ENCODE peak calls at places on chromosomes 4 and X, in seven cellular contexts. One of them, this sample, is unnamed.

GRCh38 chrX:79413009-79413408 is 45.9 kb upstream of the ITM2A start:
- DNase-seq in K562: peak
- DNase-seq in GM12892: no peak
- DNase-seq in HepG2: peak
- DNase-seq in H1: no peak
- DNase-seq in SK-N-SH: peak
- DNase-seq in GM12878: no peak
- DNase-seq in this sample: no peak

GRCh38 chr4:96776922-96777510 is 937.1 kb downstream of the PDHA2 start:
- DNase-seq in SK-N-SH: no peak
- DNase-seq in H1: no peak
- DNase-seq in HepG2: no peak
- DNase-seq in K562: no peak
- DNase-seq in GM12892: no peak
- DNase-seq in GM12878: no peak
- DNase-seq in this sample: no peak

GRCh38 chrX:82813671-82814078 is 694.4 kb upstream of the POU3F4 start:
- DNase-seq in H1: peak
- DNase-seq in SK-N-SH: no peak
- DNase-seq in HepG2: no peak
- DNase-seq in GM12878: no peak
- DNase-seq in K562: no peak
- DNase-seq in GM12892: no peak
- DNase-seq in this sample: no peak

GRCh38 chrX:119990409-119990994 is 47.0 kb upstream of the NKAP start:
- DNase-seq in GM12878: no peak
- DNase-seq in K562: no peak
- DNase-seq in GM12892: no peak
- DNase-seq in SK-N-SH: no peak
- DNase-seq in H1: no peak
- DNase-seq in HepG2: no peak
- DNase-seq in this sample: no peak

GRCh38 chr4:76545161-76545884 is 110.3 kb downstream of the SHROOM3 start:
- DNase-seq in H1: no peak
- DNase-seq in SK-N-SH: no peak
- DNase-seq in GM12878: no peak
- DNase-seq in GM12892: no peak
- DNase-seq in HepG2: no peak
- DNase-seq in K562: no peak
- DNase-seq in this sample: no peak

GRCh38 chrX:47814853-47815252 is 21.8 kb upstream of the ZNF81 start:
- DNase-seq in H1: no peak
- DNase-seq in GM12892: no peak
- DNase-seq in GM12878: no peak
- DNase-seq in K562: peak
- DNase-seq in HepG2: no peak
- DNase-seq in SK-N-SH: no peak
- DNase-seq in this sample: no peak

GRCh38 chrX:120664081-120664480 is 34.2 kb upstream of the C1GALT1C1 start:
- DNase-seq in GM12878: no peak
- DNase-seq in K562: peak
- DNase-seq in H1: no peak
- DNase-seq in SK-N-SH: no peak
- DNase-seq in HepG2: peak
- DNase-seq in GM12892: no peak
- DNase-seq in this sample: no peak

GRCh38 chr4:41178372-41179085 is 35.8 kb downstream of the APBB2 start:
- DNase-seq in H1: no peak
- DNase-seq in HepG2: no peak
- DNase-seq in GM12892: no peak
- DNase-seq in GM12878: no peak
- DNase-seq in K562: no peak
- DNase-seq in SK-N-SH: no peak
- DNase-seq in this sample: no peak

GRCh38 chr4:57191523-57192034 is 81.4 kb upstream of the IGFBP7 start:
- DNase-seq in GM12892: no peak
- DNase-seq in HepG2: no peak
- DNase-seq in K562: no peak
- DNase-seq in SK-N-SH: no peak
- DNase-seq in GM12878: no peak
- DNase-seq in H1: peak
- DNase-seq in this sample: no peak

DNA sequence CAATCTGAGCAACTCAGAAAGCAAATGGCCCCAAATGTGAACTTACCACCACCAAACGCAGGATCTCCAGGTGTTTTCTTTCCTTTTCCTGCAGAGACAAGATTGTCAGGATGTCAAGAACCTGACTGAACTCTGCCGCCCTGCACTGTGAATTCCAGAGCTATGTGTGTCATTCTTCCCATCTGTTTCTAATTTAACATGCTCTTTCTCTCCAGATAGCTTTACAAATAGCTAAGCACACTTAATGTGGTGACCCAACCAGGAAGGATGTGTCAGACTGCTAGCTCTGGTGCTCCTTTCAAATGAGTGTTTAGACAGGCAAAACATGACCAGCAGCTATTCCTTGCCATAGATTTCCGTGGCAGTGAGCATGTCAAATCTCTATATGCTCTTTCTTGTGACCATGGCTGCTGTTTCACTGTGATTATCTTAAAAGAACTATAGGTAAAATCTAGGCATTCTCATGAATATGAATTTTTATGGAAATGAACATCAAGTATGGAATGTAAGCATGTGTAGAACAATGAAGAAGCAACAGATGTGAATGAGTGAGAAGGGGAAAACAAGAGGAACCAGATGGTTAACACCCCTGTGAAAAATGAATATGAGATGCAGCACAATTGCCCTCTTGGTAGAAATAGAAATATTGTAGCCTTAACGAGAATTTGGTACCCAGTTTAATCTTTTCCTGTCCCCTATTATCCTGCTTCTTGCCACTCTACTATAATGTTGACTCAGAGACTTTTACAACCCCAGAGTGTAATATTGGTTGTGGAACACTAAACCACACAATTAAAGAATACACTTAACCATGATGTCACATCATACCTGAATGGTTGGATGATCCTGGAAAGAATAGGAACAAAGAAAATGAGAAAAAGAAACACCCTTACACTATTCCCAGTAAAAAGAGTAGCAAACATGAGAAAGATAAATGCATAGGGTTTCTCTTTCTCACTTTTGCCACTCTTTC is 247.8 kb upstream of the DKK2 start:
- DNase-seq in GM12892: no peak
- DNase-seq in SK-N-SH: peak
- DNase-seq in K562: no peak
- DNase-seq in HepG2: no peak
- DNase-seq in H1: peak
- DNase-seq in GM12878: no peak
- DNase-seq in this sample: no peak
- TF ChIP-seq TAF1 in GM12892: no peak
- TF ChIP-seq TAF1 in SK-N-SH: peak
- TF ChIP-seq TAF1 in K562: no peak
- TF ChIP-seq TAF1 in HepG2: no peak
- TF ChIP-seq TAF1 in H1: no peak
- TF ChIP-seq TAF1 in GM12878: no peak
- TF ChIP-seq TAF1 in this sample: no peak

DNA sequence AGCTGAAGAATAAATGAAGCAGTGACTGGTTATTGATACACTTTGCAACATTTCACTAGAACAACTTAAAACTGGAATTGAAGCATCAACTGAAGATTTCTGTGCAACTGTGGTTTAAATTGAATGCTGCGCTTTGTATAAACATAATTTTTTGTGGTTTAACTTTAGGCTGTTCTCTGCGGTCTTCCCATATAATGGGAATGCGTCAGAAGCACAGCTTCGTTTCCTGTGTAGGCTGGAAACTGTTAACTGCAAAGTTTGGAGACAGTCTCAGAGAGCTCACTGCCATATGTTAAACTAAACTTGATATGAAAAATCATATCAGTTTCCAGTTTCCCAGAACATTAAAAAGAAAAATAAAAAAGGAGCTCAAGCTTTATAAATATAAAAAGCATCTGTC is 139.7 kb downstream of the NDST3 start:
- DNase-seq in GM12892: no peak
- DNase-seq in H1: no peak
- DNase-seq in SK-N-SH: no peak
- DNase-seq in HepG2: no peak
- DNase-seq in K562: no peak
- DNase-seq in GM12878: no peak
- DNase-seq in this sample: no peak
- TF ChIP-seq TAF1 in GM12892: no peak
- TF ChIP-seq TAF1 in H1: no peak
- TF ChIP-seq TAF1 in SK-N-SH: no peak
- TF ChIP-seq TAF1 in HepG2: no peak
- TF ChIP-seq TAF1 in K562: no peak
- TF ChIP-seq TAF1 in GM12878: no peak
- TF ChIP-seq TAF1 in this sample: no peak

GRCh38 chrX:81174286-81174685 is 27.4 kb downstream of the HMGN5 start:
- DNase-seq in H1: no peak
- DNase-seq in SK-N-SH: no peak
- DNase-seq in K562: peak
- DNase-seq in GM12892: no peak
- DNase-seq in HepG2: peak
- DNase-seq in GM12878: no peak
- DNase-seq in this sample: no peak
- TF ChIP-seq TAF1 in H1: no peak
- TF ChIP-seq TAF1 in SK-N-SH: no peak
- TF ChIP-seq TAF1 in K562: no peak
- TF ChIP-seq TAF1 in GM12892: no peak
- TF ChIP-seq TAF1 in HepG2: no peak
- TF ChIP-seq TAF1 in GM12878: no peak
- TF ChIP-seq TAF1 in this sample: no peak

GRCh38 chr4:152640058-152640921 is 39.5 kb downstream of the TMEM154 start:
- DNase-seq in H1: no peak
- DNase-seq in K562: peak
- DNase-seq in GM12878: no peak
- DNase-seq in SK-N-SH: peak
- DNase-seq in GM12892: no peak
- DNase-seq in HepG2: no peak
- DNase-seq in this sample: no peak
- TF ChIP-seq TAF1 in H1: no peak
- TF ChIP-seq TAF1 in K562: no peak
- TF ChIP-seq TAF1 in GM12878: no peak
- TF ChIP-seq TAF1 in SK-N-SH: no peak
- TF ChIP-seq TAF1 in GM12892: no peak
- TF ChIP-seq TAF1 in HepG2: no peak
- TF ChIP-seq TAF1 in this sample: no peak

GRCh38 chrX:129768586-129769466 is 10.9 kb upstream of the SASH3 start:
- DNase-seq in GM12878: no peak
- DNase-seq in SK-N-SH: no peak
- DNase-seq in GM12892: no peak
- DNase-seq in K562: no peak
- DNase-seq in HepG2: peak
- DNase-seq in H1: no peak
- DNase-seq in this sample: no peak
- TF ChIP-seq TAF1 in GM12878: no peak
- TF ChIP-seq TAF1 in SK-N-SH: no peak
- TF ChIP-seq TAF1 in GM12892: no peak
- TF ChIP-seq TAF1 in K562: no peak
- TF ChIP-seq TAF1 in HepG2: no peak
- TF ChIP-seq TAF1 in H1: no peak
- TF ChIP-seq TAF1 in this sample: no peak

GRCh38 chr4:146255463-146255862 is 41.1 kb downstream of the REELD1 start:
- DNase-seq in H1: no peak
- DNase-seq in GM12892: no peak
- DNase-seq in SK-N-SH: no peak
- DNase-seq in GM12878: no peak
- DNase-seq in HepG2: no peak
- DNase-seq in K562: no peak
- DNase-seq in this sample: no peak
- TF ChIP-seq TAF1 in H1: no peak
- TF ChIP-seq TAF1 in GM12892: no peak
- TF ChIP-seq TAF1 in SK-N-SH: no peak
- TF ChIP-seq TAF1 in GM12878: no peak
- TF ChIP-seq TAF1 in HepG2: no peak
- TF ChIP-seq TAF1 in K562: no peak
- TF ChIP-seq TAF1 in this sample: no peak

GRCh38 chr4:122481766-122482405 is 25.4 kb upstream of the IL2 start:
- DNase-seq in GM12892: no peak
- DNase-seq in K562: no peak
- DNase-seq in HepG2: no peak
- DNase-seq in GM12878: no peak
- DNase-seq in H1: no peak
- DNase-seq in SK-N-SH: no peak
- DNase-seq in this sample: no peak
- TF ChIP-seq TAF1 in GM12892: no peak
- TF ChIP-seq TAF1 in K562: no peak
- TF ChIP-seq TAF1 in HepG2: no peak
- TF ChIP-seq TAF1 in GM12878: no peak
- TF ChIP-seq TAF1 in H1: no peak
- TF ChIP-seq TAF1 in SK-N-SH: no peak
- TF ChIP-seq TAF1 in this sample: no peak

GRCh38 chr4:145796338-145796737 is 116.4 kb downstream of the C4orf51 start:
- DNase-seq in SK-N-SH: no peak
- DNase-seq in H1: no peak
- DNase-seq in GM12892: no peak
- DNase-seq in GM12878: no peak
- DNase-seq in K562: no peak
- DNase-seq in HepG2: no peak
- DNase-seq in this sample: no peak
- TF ChIP-seq TAF1 in SK-N-SH: no peak
- TF ChIP-seq TAF1 in H1: no peak
- TF ChIP-seq TAF1 in GM12892: no peak
- TF ChIP-seq TAF1 in GM12878: no peak
- TF ChIP-seq TAF1 in K562: no peak
- TF ChIP-seq TAF1 in HepG2: no peak
- TF ChIP-seq TAF1 in this sample: no peak

This sample was measured in GM12891.